ENCODE peak calls at places on chromosomes 16 and 17, in six cellular contexts. J, E, D, A, T and I are unnamed samples.
A peak's percentile ranks its signal among the peaks of the same experiment; 100 is the strongest.

GRCh38 chr17:35729405-35729833 is 2.0 kb upstream of the RASL10B start:
- DNase-seq in J (no peak), E (no peak), D (no peak), A (no peak), T (no peak), I (no peak)

GRCh38 chr17:70552230-70552981 is 383.1 kb downstream of the KCNJ2 start:
- DNase-seq in J (peak; percentile 42), E (no peak), D (peak; percentile 46), A (no peak), T (no peak), I (peak; percentile 57)

GRCh38 chr17:27241346-27241946 is 52.5 kb upstream of the WSB1 start:
- DNase-seq in J (peak; percentile 20), E (peak; percentile 17), D (no peak), A (no peak), T (no peak), I (no peak)

GRCh38 chr17:69880591-69881112 is 194.4 kb upstream of the KCNJ16 start:
- DNase-seq in J (no peak), E (no peak), D (no peak), A (no peak), T (no peak), I (no peak)

GRCh38 chr16:87278191-87279093 is 38.8 kb downstream of the C16orf95 start:
- DNase-seq in J (peak; percentile 66), E (peak; percentile 78), D (peak; percentile 91), A (peak; percentile 23), T (no peak), I (no peak)

GRCh38 chr17:50290074-50290702 is 15.9 kb downstream of the TMEM92 start:
- DNase-seq in J (peak; percentile 98), E (peak; percentile 50), D (no peak), A (no peak), T (no peak), I (no peak)

GRCh38 chr16:66924527-66925321 is 611 bp downstream of the RRAD start:
- DNase-seq in J (peak; percentile 16), E (peak; percentile 70), D (no peak), A (no peak), T (no peak), I (no peak)

GRCh38 chr17:50871369-50871768 is 5.2 kb upstream of the TOB1 start:
- DNase-seq in J (no peak), E (no peak), D (no peak), A (peak; percentile 23), T (no peak), I (no peak)

GRCh38 chr16:3101018-3101840 is 2.1 kb upstream of the ZSCAN10 start:
- DNase-seq in J (peak; percentile 41), E (no peak), D (peak; percentile 37), A (peak; percentile 35), T (no peak), I (no peak)